ENCODE peak calls at places on chromosomes 2 and 18, in four cellular contexts. One of them, this sample, is unnamed. For H3K4me1, the result is how much of the 10 kb centered on the place peaks cover.

GRCh38 chr18:11529081-11529480 is 80.3 kb upstream of the SLC35G4 start:
- DNase-seq in neural progenitor cell: no peak
- DNase-seq in psoas muscle: no peak
- DNase-seq in SJSA1: no peak
- DNase-seq in this sample: no peak

GRCh38 chr2:172249986-172250385 is 147.3 kb upstream of the DLX2 start:
- DNase-seq in neural progenitor cell: no peak
- DNase-seq in psoas muscle: no peak
- DNase-seq in SJSA1: no peak
- DNase-seq in this sample: no peak

GRCh38 chr2:176269319-176270099 is at the start of gene MTX2:
- DNase-seq in neural progenitor cell: peak
- DNase-seq in psoas muscle: peak
- DNase-seq in SJSA1: peak
- DNase-seq in this sample: peak

GRCh38 chr2:240954436-240955305 is 43.7 kb upstream of the SNED1 start:
- DNase-seq in neural progenitor cell: no peak
- DNase-seq in psoas muscle: no peak
- DNase-seq in SJSA1: peak
- DNase-seq in this sample: no peak

GRCh38 chr2:36680012-36680411 is 16.5 kb upstream of the VIT start:
- DNase-seq in neural progenitor cell: no peak
- DNase-seq in psoas muscle: no peak
- DNase-seq in SJSA1: no peak
- DNase-seq in this sample: no peak

GRCh38 chr2:200812122-200813022 is 662 bp downstream of the BZW1 start:
- DNase-seq in neural progenitor cell: peak
- DNase-seq in psoas muscle: peak
- DNase-seq in SJSA1: peak
- DNase-seq in this sample: peak

GRCh38 chr2:144924827-144925226 is 404.9 kb upstream of the ZEB2 start:
- DNase-seq in neural progenitor cell: no peak
- DNase-seq in psoas muscle: no peak
- DNase-seq in SJSA1: no peak
- DNase-seq in this sample: no peak

GRCh38 chr2:216298719-216299118 is 73.6 kb downstream of the MARCHF4 start:
- DNase-seq in neural progenitor cell: no peak
- DNase-seq in psoas muscle: no peak
- DNase-seq in SJSA1: no peak
- DNase-seq in this sample: no peak

GRCh38 chr2:11753452-11753885 is 7.0 kb downstream of the LPIN1 start:
- DNase-seq in neural progenitor cell: no peak
- DNase-seq in psoas muscle: peak
- DNase-seq in SJSA1: no peak
- DNase-seq in this sample: peak
- H3K4me1 ChIP-seq in neural progenitor cell: under half
- H3K4me1 ChIP-seq in psoas muscle: half or more
- H3K4me1 ChIP-seq in SJSA1: under half
- H3K4me1 ChIP-seq in this sample: half or more

GRCh38 chr18:8608795-8609673 is at the start of gene RAB12:
- DNase-seq in neural progenitor cell: peak
- DNase-seq in psoas muscle: peak
- DNase-seq in SJSA1: peak
- DNase-seq in this sample: peak

GRCh38 chr18:8609711-8610441 is 639 bp downstream of the RAB12 start:
- DNase-seq in neural progenitor cell: peak
- DNase-seq in psoas muscle: peak
- DNase-seq in SJSA1: no peak
- DNase-seq in this sample: peak

GRCh38 chr18:8610442-8610801 is 1.2 kb downstream of the RAB12 start:
- DNase-seq in neural progenitor cell: peak
- DNase-seq in psoas muscle: no peak
- DNase-seq in SJSA1: no peak
- DNase-seq in this sample: peak

GRCh38 chr18:8614875-8615274 is 5.6 kb downstream of the RAB12 start:
- DNase-seq in neural progenitor cell: no peak
- DNase-seq in psoas muscle: no peak
- DNase-seq in SJSA1: no peak
- DNase-seq in this sample: no peak

GRCh38 chr18:8611916-8612576 is 2.8 kb downstream of the RAB12 start:
- DNase-seq in neural progenitor cell: no peak
- DNase-seq in psoas muscle: no peak
- DNase-seq in SJSA1: no peak
- DNase-seq in this sample: no peak
- H3K4me1 ChIP-seq in neural progenitor cell: under half
- H3K4me1 ChIP-seq in psoas muscle: half or more
- H3K4me1 ChIP-seq in SJSA1: under half
- H3K4me1 ChIP-seq in this sample: half or more

DNA sequence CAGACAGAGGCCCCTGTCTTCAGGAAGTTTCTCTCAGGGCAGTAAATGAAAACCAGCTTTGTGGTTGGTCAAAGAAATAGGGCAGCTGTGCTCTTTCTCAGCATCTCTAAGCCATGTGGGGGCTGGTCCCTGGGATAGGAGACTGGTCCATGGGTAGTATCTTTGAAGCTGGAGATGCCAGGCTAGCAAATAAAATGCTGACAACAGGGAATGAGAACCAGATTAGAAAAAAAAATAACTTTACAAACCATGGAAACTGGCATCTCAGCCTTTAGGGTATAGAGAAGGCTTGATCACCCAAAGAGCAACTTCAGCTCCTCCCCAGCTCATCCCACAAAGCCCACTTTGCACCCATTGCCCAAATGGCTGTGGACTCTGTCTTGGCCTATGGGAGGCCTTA is 138.1 kb downstream of the TTC32 start:
- DNase-seq in neural progenitor cell: no peak
- DNase-seq in psoas muscle: no peak
- DNase-seq in SJSA1: no peak
- DNase-seq in this sample: no peak
- H3K4me1 ChIP-seq in neural progenitor cell: under half
- H3K4me1 ChIP-seq in psoas muscle: under half
- H3K4me1 ChIP-seq in SJSA1: under half
- H3K4me1 ChIP-seq in this sample: under half

DNA sequence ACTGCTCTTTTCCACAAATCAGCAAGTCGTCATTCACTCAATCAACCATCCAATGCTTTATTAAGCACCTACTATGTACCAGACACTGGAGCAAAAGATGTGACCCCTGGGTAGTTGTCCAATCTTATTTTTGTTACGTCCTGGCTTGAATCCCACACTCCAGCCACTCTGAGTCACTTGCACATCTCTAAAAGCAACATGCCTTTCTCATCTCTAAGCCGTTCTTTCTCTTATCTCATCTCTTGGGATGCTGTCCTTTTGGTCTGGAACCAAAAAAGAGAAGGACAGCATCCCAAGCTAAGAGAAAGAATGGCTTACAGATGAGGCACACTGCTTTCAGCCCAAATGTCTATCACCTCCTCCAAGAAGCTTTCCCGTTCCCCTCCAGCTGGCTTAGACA is 58.8 kb downstream of the RNF152 start:
- DNase-seq in neural progenitor cell: no peak
- DNase-seq in psoas muscle: no peak
- DNase-seq in SJSA1: no peak
- DNase-seq in this sample: no peak
- H3K4me1 ChIP-seq in neural progenitor cell: under half
- H3K4me1 ChIP-seq in psoas muscle: under half
- H3K4me1 ChIP-seq in SJSA1: under half
- H3K4me1 ChIP-seq in this sample: under half

GRCh38 chr18:23234619-23235018 is 99.3 kb downstream of the CABLES1 start:
- DNase-seq in neural progenitor cell: no peak
- DNase-seq in psoas muscle: no peak
- DNase-seq in SJSA1: no peak
- DNase-seq in this sample: no peak
- H3K4me1 ChIP-seq in neural progenitor cell: under half
- H3K4me1 ChIP-seq in psoas muscle: under half
- H3K4me1 ChIP-seq in SJSA1: under half
- H3K4me1 ChIP-seq in this sample: under half

GRCh38 chr2:159156834-159157233 is 129.7 kb downstream of the WDSUB1 start:
- DNase-seq in neural progenitor cell: no peak
- DNase-seq in psoas muscle: no peak
- DNase-seq in SJSA1: no peak
- DNase-seq in this sample: no peak
- H3K4me1 ChIP-seq in neural progenitor cell: under half
- H3K4me1 ChIP-seq in psoas muscle: under half
- H3K4me1 ChIP-seq in SJSA1: under half
- H3K4me1 ChIP-seq in this sample: under half

This sample was measured in CD4-positive, alpha-beta memory T cell.